ENCODE peak calls at places on chromosomes 1 and 21, in four cellular contexts. T is IMR-90, Z is neuronal stem cell, O is mesendoderm. F is an unnamed sample.

GRCh38 chr1:42756956-42757891 is 9.6 kb downstream of the P3H1 start:
- DNase-seq in Z (peak), O (peak), T (peak), F (no peak)

GRCh38 chr1:225880210-225880584 is 2.0 kb downstream of the TMEM63A start:
- DNase-seq in Z (no peak), T (no peak), O (no peak), F (no peak)

GRCh38 chr1:32533792-32534327 is 5.4 kb upstream of the ZBTB8A start:
- DNase-seq in T (no peak), Z (no peak), O (no peak), F (no peak)

GRCh38 chr21:42614391-42614790 is 39.0 kb upstream of the PDE9A start:
- DNase-seq in Z (no peak), T (no peak), O (no peak), F (no peak)

GRCh38 chr1:30729906-30730305 is 6.5 kb upstream of the MATN1 start:
- DNase-seq in O (no peak), T (no peak), Z (no peak), F (no peak)

GRCh38 chr1:231106347-231106746 is 55.5 kb upstream of the TRIM67 start:
- DNase-seq in O (no peak), T (peak), Z (no peak), F (no peak)

GRCh38 chr21:38448619-38449186 is 49.6 kb downstream of the ERG start:
- DNase-seq in O (peak), T (no peak), Z (peak), F (no peak)

GRCh38 chr21:14210738-14211137 is at the start of gene LIPI:
- DNase-seq in O (no peak), T (no peak), Z (no peak), F (no peak)

GRCh38 chr1:94146273-94146672 is 25.3 kb upstream of the ABCA4 start:
- DNase-seq in Z (no peak), T (no peak), O (peak), F (no peak)
- H3K4me3 ChIP-seq in Z (no peak), T (no peak), O (no peak), F (no peak)

GRCh38 chr1:147089457-147089856 is 82.8 kb downstream of the PRKAB2 start:
- DNase-seq in O (no peak), Z (no peak), T (no peak), F (peak)
- H3K18ac ChIP-seq in O (no peak), Z (no peak), T (no peak), F (no peak)

DNA sequence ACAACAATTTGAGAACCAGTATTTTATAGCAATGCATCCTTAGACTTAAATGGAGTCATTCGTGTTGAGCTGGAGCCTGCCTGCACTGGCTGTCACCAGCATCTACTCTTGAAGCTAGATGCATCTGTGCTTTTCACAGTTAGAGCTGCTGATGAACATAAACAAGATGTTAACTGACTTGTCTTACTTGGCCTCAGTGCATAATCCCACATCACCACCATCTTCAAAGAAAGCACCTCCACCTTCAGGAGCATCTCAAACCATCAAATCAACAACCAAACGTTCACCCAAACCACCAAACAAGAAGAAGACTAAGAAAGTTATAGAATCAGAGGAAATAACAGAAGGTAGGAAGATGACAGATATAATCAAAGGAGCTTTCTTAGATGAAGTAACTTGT is 71.1 kb downstream of the TPR start:
- DNase-seq in T (no peak), Z (no peak), O (no peak), F (no peak)
- H2BK5ac ChIP-seq in T (no peak), Z (no peak), O (no peak), F (no peak)

GRCh38 chr1:27575861-27576331 is 28.0 kb downstream of the AHDC1 start:
- DNase-seq in O (peak), T (no peak), Z (no peak), F (peak)
- H3K4me3 ChIP-seq in O (no peak), T (peak), Z (peak), F (no peak)

GRCh38 chr1:46246548-46247432 is 773 bp upstream of the RAD54L start:
- DNase-seq in T (peak), Z (no peak), O (no peak), F (peak)

GRCh38 chr1:46242918-46243317 is 4.6 kb upstream of the RAD54L start:
- DNase-seq in Z (no peak), O (no peak), T (no peak), F (no peak)

GRCh38 chr1:46244656-46245371 is 2.7 kb upstream of the RAD54L start:
- DNase-seq in T (peak), O (peak), Z (no peak), F (no peak)

GRCh38 chr1:46247433-46248121 is at the start of gene RAD54L:
- DNase-seq in T (peak), Z (peak), O (peak), F (peak)

DNA sequence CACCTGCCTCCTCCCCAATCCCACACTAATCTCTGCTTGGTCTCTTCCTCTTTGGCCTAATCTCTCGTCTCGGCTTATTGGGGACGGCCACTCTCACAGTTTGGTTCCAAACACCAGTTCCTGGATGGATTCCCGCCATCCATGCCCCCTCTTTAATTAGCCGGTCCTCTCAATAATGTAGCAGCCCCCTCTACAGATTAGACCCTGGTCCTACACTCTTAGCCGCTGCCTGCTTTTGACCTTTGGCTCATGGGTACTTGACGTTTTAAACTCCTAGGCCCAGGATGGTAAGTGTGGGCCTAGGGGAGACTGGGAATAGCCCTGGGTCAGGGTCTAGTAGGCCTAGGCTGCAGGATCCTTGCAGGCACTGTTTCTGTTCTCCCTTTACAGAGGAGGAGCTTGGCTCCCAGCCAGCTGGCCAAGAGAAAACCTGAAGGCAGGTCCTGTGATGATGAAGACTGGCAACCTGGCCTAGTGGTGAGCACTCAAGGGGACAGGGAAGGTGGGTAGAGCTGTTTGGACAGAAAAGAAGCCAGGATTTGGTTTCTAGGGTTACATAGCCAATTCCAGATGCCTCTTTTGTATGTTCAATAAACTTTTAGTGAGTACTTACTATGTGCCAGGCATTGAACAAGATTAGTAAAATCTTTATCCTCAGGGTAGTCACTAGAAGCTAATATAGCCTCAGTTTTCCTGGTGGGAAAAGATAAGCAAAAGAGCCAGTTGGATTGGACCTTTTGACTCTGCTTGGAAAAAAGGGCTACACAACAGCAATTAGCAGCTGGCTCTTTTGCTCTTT is 758 bp downstream of the RAD54L start:
- DNase-seq in Z (peak), O (peak), T (no peak), F (no peak)
- H3K18ac ChIP-seq in Z (no peak), O (peak), T (no peak), F (no peak)

DNA sequence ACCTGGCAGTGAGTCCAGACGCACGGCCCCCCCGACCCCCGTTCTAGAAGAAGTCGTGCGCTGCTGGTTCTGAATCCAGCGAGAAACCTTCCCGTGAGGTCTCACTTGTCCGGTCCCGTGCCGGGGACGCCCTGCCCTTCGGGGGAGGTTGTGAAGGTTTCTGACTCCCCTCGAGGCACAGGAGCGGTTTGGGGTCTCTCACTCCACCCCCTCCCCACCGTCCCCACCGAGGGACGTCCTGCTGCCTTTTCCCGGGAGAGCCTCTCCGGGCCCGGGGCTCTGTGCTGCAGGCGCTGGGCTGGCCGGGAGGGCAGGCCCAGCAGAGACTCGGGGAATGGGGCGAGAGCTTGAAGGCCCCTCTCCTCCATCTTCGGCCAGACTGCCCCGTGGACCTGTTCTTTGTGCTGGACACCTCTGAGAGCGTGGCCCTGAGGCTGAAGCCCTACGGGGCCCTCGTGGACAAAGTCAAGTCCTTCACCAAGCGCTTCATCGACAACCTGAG is 737 bp downstream of the COL6A1 start:
- DNase-seq in O (no peak), T (no peak), Z (no peak), F (no peak)
- H2BK5ac ChIP-seq in O (no peak), T (peak), Z (no peak), F (no peak)

GRCh38 chr1:956636-957035 is 2.4 kb downstream of the NOC2L start:
- DNase-seq in T (no peak), O (no peak), Z (no peak), F (no peak)
- H3K4me3 ChIP-seq in T (no peak), O (no peak), Z (no peak), F (no peak)

DNA sequence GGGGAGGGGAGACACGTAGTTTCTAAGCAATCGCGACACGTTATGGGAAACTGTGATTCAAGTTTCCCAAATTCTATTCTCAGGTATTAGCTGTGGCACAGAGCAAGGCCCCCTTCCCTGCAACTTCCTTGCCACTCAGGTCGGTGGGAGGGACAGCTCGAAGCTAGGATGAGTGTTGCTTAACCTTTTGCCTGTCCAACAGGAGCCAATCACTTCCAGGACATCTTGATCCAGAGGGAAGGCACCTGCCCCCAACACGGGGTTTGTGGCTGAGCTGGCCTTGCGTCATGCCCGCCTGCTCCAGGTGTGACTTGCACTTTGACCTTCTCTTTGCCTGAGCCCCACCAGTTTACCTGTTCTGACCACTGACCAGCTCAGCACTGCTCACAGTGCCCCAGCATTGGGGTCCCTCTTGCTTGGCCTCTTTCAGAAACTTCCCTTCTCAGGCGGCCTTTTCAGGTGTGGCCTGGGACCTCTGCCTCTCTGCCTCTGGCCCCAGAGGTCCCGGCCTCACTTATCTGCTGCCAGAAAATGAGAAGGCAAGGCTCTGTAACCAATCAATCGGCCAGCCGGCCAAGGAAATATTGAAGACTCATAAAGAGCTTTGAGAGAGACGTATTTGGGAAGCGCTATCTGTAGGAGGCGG is 24.7 kb downstream of the TEX35 start:
- DNase-seq in T (no peak), Z (no peak), O (no peak), F (peak)
- H3K18ac ChIP-seq in T (peak), Z (no peak), O (no peak), F (no peak)

F was measured in trophoblast cell.